ENCODE peak calls at places on chromosomes 13 and 19, in four cellular contexts. One of them, this sample, is unnamed.

GRCh38 chr13:109595466-109595865 is 190.9 kb downstream of the IRS2 start:
- DNase-seq in A549: no peak
- DNase-seq in activated CD8-positive, alpha-beta T cell treated with anti-CD3 and anti-CD28 coated beads for 36 hours: no peak
- DNase-seq in choroid plexus epithelial cell: peak
- DNase-seq in this sample: no peak

GRCh38 chr13:74200081-74200480 is 65.9 kb upstream of the KLF12 start:
- DNase-seq in choroid plexus epithelial cell: peak
- DNase-seq in activated CD8-positive, alpha-beta T cell treated with anti-CD3 and anti-CD28 coated beads for 36 hours: no peak
- DNase-seq in A549: no peak
- DNase-seq in this sample: no peak

GRCh38 chr13:22049384-22049783 is 378.5 kb downstream of the FGF9 start:
- DNase-seq in A549: no peak
- DNase-seq in activated CD8-positive, alpha-beta T cell treated with anti-CD3 and anti-CD28 coated beads for 36 hours: no peak
- DNase-seq in choroid plexus epithelial cell: no peak
- DNase-seq in this sample: no peak

GRCh38 chr19:45668342-45668871 is 386 bp downstream of the GIPR start:
- DNase-seq in activated CD8-positive, alpha-beta T cell treated with anti-CD3 and anti-CD28 coated beads for 36 hours: peak
- DNase-seq in choroid plexus epithelial cell: no peak
- DNase-seq in A549: no peak
- DNase-seq in this sample: no peak

GRCh38 chr19:53389591-53390377 is 5.2 kb upstream of the ZNF765 start:
- DNase-seq in activated CD8-positive, alpha-beta T cell treated with anti-CD3 and anti-CD28 coated beads for 36 hours: no peak
- DNase-seq in A549: no peak
- DNase-seq in choroid plexus epithelial cell: no peak
- DNase-seq in this sample: no peak

GRCh38 chr13:42490676-42491075 is 83.3 kb upstream of the TNFSF11 start:
- DNase-seq in choroid plexus epithelial cell: no peak
- DNase-seq in activated CD8-positive, alpha-beta T cell treated with anti-CD3 and anti-CD28 coated beads for 36 hours: no peak
- DNase-seq in A549: no peak
- DNase-seq in this sample: peak

GRCh38 chr19:57566396-57567256 is 7.0 kb upstream of the ZNF550 start:
- DNase-seq in A549: no peak
- DNase-seq in choroid plexus epithelial cell: peak
- DNase-seq in activated CD8-positive, alpha-beta T cell treated with anti-CD3 and anti-CD28 coated beads for 36 hours: peak
- DNase-seq in this sample: peak

GRCh38 chr19:40320558-40320935 is 27.6 kb downstream of the C19orf47 start:
- DNase-seq in choroid plexus epithelial cell: no peak
- DNase-seq in activated CD8-positive, alpha-beta T cell treated with anti-CD3 and anti-CD28 coated beads for 36 hours: no peak
- DNase-seq in A549: no peak
- DNase-seq in this sample: no peak

GRCh38 chr19:48271531-48272151 is 1.8 kb downstream of the ZNF114 start:
- DNase-seq in activated CD8-positive, alpha-beta T cell treated with anti-CD3 and anti-CD28 coated beads for 36 hours: peak
- DNase-seq in choroid plexus epithelial cell: peak
- DNase-seq in A549: peak
- DNase-seq in this sample: peak

GRCh38 chr19:37950471-37951175 is 43.6 kb downstream of the SIPA1L3 start:
- DNase-seq in choroid plexus epithelial cell: no peak
- DNase-seq in A549: no peak
- DNase-seq in activated CD8-positive, alpha-beta T cell treated with anti-CD3 and anti-CD28 coated beads for 36 hours: no peak
- DNase-seq in this sample: no peak

GRCh38 chr13:42334329-42334706 is 62.4 kb downstream of the AKAP11 start:
- DNase-seq in choroid plexus epithelial cell: no peak
- DNase-seq in activated CD8-positive, alpha-beta T cell treated with anti-CD3 and anti-CD28 coated beads for 36 hours: no peak
- DNase-seq in A549: no peak
- DNase-seq in this sample: no peak

GRCh38 chr19:6252066-6252465 is 27.7 kb downstream of the MLLT1 start:
- DNase-seq in activated CD8-positive, alpha-beta T cell treated with anti-CD3 and anti-CD28 coated beads for 36 hours: no peak
- DNase-seq in choroid plexus epithelial cell: no peak
- DNase-seq in A549: no peak
- DNase-seq in this sample: no peak

GRCh38 chr13:103573446-103573845 is 507.2 kb upstream of the SLC10A2 start:
- DNase-seq in A549: no peak
- DNase-seq in activated CD8-positive, alpha-beta T cell treated with anti-CD3 and anti-CD28 coated beads for 36 hours: no peak
- DNase-seq in choroid plexus epithelial cell: no peak
- DNase-seq in this sample: no peak

GRCh38 chr19:10270616-10271394 is at the start of gene ICAM1:
- DNase-seq in choroid plexus epithelial cell: peak
- DNase-seq in activated CD8-positive, alpha-beta T cell treated with anti-CD3 and anti-CD28 coated beads for 36 hours: peak
- DNase-seq in A549: no peak
- DNase-seq in this sample: peak

GRCh38 chr19:49441210-49441959 is at the start of gene SLC17A7:
- DNase-seq in activated CD8-positive, alpha-beta T cell treated with anti-CD3 and anti-CD28 coated beads for 36 hours: peak
- DNase-seq in A549: peak
- DNase-seq in choroid plexus epithelial cell: no peak
- DNase-seq in this sample: no peak

GRCh38 chr19:7926021-7926726 is at the start of gene CTXN1:
- DNase-seq in activated CD8-positive, alpha-beta T cell treated with anti-CD3 and anti-CD28 coated beads for 36 hours: peak
- DNase-seq in A549: peak
- DNase-seq in choroid plexus epithelial cell: peak
- DNase-seq in this sample: peak

GRCh38 chr13:50712882-50713281 is 130.6 kb downstream of the DLEU7 start:
- DNase-seq in activated CD8-positive, alpha-beta T cell treated with anti-CD3 and anti-CD28 coated beads for 36 hours: no peak
- DNase-seq in choroid plexus epithelial cell: no peak
- DNase-seq in A549: no peak
- DNase-seq in this sample: no peak

GRCh38 chr19:6362024-6362344 is 653 bp downstream of the CLPP start:
- DNase-seq in activated CD8-positive, alpha-beta T cell treated with anti-CD3 and anti-CD28 coated beads for 36 hours: no peak
- DNase-seq in choroid plexus epithelial cell: no peak
- DNase-seq in A549: no peak
- DNase-seq in this sample: no peak

GRCh38 chr19:16400911-16401675 is 70.7 kb downstream of the EPS15L1 start:
- DNase-seq in activated CD8-positive, alpha-beta T cell treated with anti-CD3 and anti-CD28 coated beads for 36 hours: peak
- DNase-seq in choroid plexus epithelial cell: no peak
- DNase-seq in A549: no peak
- DNase-seq in this sample: no peak

GRCh38 chr19:48896191-48896720 is 2.3 kb downstream of the TULP2 start:
- DNase-seq in choroid plexus epithelial cell: peak
- DNase-seq in A549: no peak
- DNase-seq in activated CD8-positive, alpha-beta T cell treated with anti-CD3 and anti-CD28 coated beads for 36 hours: peak
- DNase-seq in this sample: no peak

GRCh38 chr19:814108-815078 is 7.4 kb downstream of the PLPPR3 start:
- DNase-seq in choroid plexus epithelial cell: no peak
- DNase-seq in activated CD8-positive, alpha-beta T cell treated with anti-CD3 and anti-CD28 coated beads for 36 hours: peak
- DNase-seq in A549: no peak
- DNase-seq in this sample: no peak

GRCh38 chr13:70964124-70964523 is 855.9 kb upstream of the KLHL1 start:
- DNase-seq in A549: no peak
- DNase-seq in choroid plexus epithelial cell: peak
- DNase-seq in activated CD8-positive, alpha-beta T cell treated with anti-CD3 and anti-CD28 coated beads for 36 hours: no peak
- DNase-seq in this sample: peak

GRCh38 chr19:49188626-49189200 is 31.1 kb downstream of the TRPM4 start:
- DNase-seq in A549: no peak
- DNase-seq in choroid plexus epithelial cell: no peak
- DNase-seq in activated CD8-positive, alpha-beta T cell treated with anti-CD3 and anti-CD28 coated beads for 36 hours: no peak
- DNase-seq in this sample: no peak

GRCh38 chr19:14492756-14493337 is 3.1 kb downstream of the GIPC1 start:
- DNase-seq in choroid plexus epithelial cell: no peak
- DNase-seq in A549: no peak
- DNase-seq in activated CD8-positive, alpha-beta T cell treated with anti-CD3 and anti-CD28 coated beads for 36 hours: no peak
- DNase-seq in this sample: no peak

GRCh38 chr13:21530656-21531055 is 71.6 kb upstream of the ZDHHC20 start:
- DNase-seq in A549: no peak
- DNase-seq in choroid plexus epithelial cell: no peak
- DNase-seq in activated CD8-positive, alpha-beta T cell treated with anti-CD3 and anti-CD28 coated beads for 36 hours: no peak
- DNase-seq in this sample: no peak

GRCh38 chr19:532578-533484 is 1.3 kb downstream of the CDC34 start:
- DNase-seq in A549: peak
- DNase-seq in activated CD8-positive, alpha-beta T cell treated with anti-CD3 and anti-CD28 coated beads for 36 hours: peak
- DNase-seq in choroid plexus epithelial cell: peak
- DNase-seq in this sample: peak

GRCh38 chr19:14248578-14249011 is 42.6 kb upstream of the ADGRL1 start:
- DNase-seq in A549: no peak
- DNase-seq in choroid plexus epithelial cell: peak
- DNase-seq in activated CD8-positive, alpha-beta T cell treated with anti-CD3 and anti-CD28 coated beads for 36 hours: peak
- DNase-seq in this sample: no peak

GRCh38 chr19:47020992-47021496 is 1.4 kb downstream of the NPAS1 start:
- DNase-seq in activated CD8-positive, alpha-beta T cell treated with anti-CD3 and anti-CD28 coated beads for 36 hours: no peak
- DNase-seq in A549: no peak
- DNase-seq in choroid plexus epithelial cell: no peak
- DNase-seq in this sample: no peak

GRCh38 chr13:113544071-113544891 is 40.3 kb upstream of the TFDP1 start:
- DNase-seq in A549: no peak
- DNase-seq in choroid plexus epithelial cell: no peak
- DNase-seq in activated CD8-positive, alpha-beta T cell treated with anti-CD3 and anti-CD28 coated beads for 36 hours: no peak
- DNase-seq in this sample: no peak

GRCh38 chr19:6572217-6572616 is 18.7 kb downstream of the CD70 start:
- DNase-seq in A549: no peak
- DNase-seq in choroid plexus epithelial cell: no peak
- DNase-seq in activated CD8-positive, alpha-beta T cell treated with anti-CD3 and anti-CD28 coated beads for 36 hours: no peak
- DNase-seq in this sample: no peak

GRCh38 chr13:85093808-85094207 is 705.4 kb downstream of the SLITRK6 start:
- DNase-seq in A549: no peak
- DNase-seq in activated CD8-positive, alpha-beta T cell treated with anti-CD3 and anti-CD28 coated beads for 36 hours: no peak
- DNase-seq in choroid plexus epithelial cell: peak
- DNase-seq in this sample: peak

GRCh38 chr13:72850959-72851677 is 69.2 kb downstream of the PIBF1 start:
- DNase-seq in A549: no peak
- DNase-seq in activated CD8-positive, alpha-beta T cell treated with anti-CD3 and anti-CD28 coated beads for 36 hours: no peak
- DNase-seq in choroid plexus epithelial cell: no peak
- DNase-seq in this sample: no peak

GRCh38 chr13:20274466-20274865 is 42.3 kb upstream of the GJB6 start:
- DNase-seq in choroid plexus epithelial cell: no peak
- DNase-seq in A549: no peak
- DNase-seq in activated CD8-positive, alpha-beta T cell treated with anti-CD3 and anti-CD28 coated beads for 36 hours: no peak
- DNase-seq in this sample: no peak

GRCh38 chr13:47933688-47934011 is 67.4 kb downstream of the SUCLA2 start:
- DNase-seq in A549: no peak
- DNase-seq in activated CD8-positive, alpha-beta T cell treated with anti-CD3 and anti-CD28 coated beads for 36 hours: no peak
- DNase-seq in choroid plexus epithelial cell: peak
- DNase-seq in this sample: peak

GRCh38 chr19:39199025-39199424 is 2.3 kb downstream of the NCCRP1 start:
- DNase-seq in A549: no peak
- DNase-seq in activated CD8-positive, alpha-beta T cell treated with anti-CD3 and anti-CD28 coated beads for 36 hours: no peak
- DNase-seq in choroid plexus epithelial cell: peak
- DNase-seq in this sample: no peak

GRCh38 chr19:6730153-6730804 is 7.1 kb downstream of the GPR108 start:
- DNase-seq in A549: peak
- DNase-seq in activated CD8-positive, alpha-beta T cell treated with anti-CD3 and anti-CD28 coated beads for 36 hours: peak
- DNase-seq in choroid plexus epithelial cell: peak
- DNase-seq in this sample: no peak

GRCh38 chr13:98869408-98870090 is 108.3 kb downstream of the DOCK9 start:
- DNase-seq in A549: no peak
- DNase-seq in activated CD8-positive, alpha-beta T cell treated with anti-CD3 and anti-CD28 coated beads for 36 hours: no peak
- DNase-seq in choroid plexus epithelial cell: peak
- DNase-seq in this sample: peak

GRCh38 chr19:3985643-3986259 is 488 bp upstream of the EEF2 start:
- DNase-seq in A549: no peak
- DNase-seq in choroid plexus epithelial cell: no peak
- DNase-seq in activated CD8-positive, alpha-beta T cell treated with anti-CD3 and anti-CD28 coated beads for 36 hours: no peak
- DNase-seq in this sample: peak

GRCh38 chr19:3984584-3984907 is 717 bp downstream of the EEF2 start:
- DNase-seq in activated CD8-positive, alpha-beta T cell treated with anti-CD3 and anti-CD28 coated beads for 36 hours: no peak
- DNase-seq in A549: no peak
- DNase-seq in choroid plexus epithelial cell: no peak
- DNase-seq in this sample: no peak

GRCh38 chr19:3984908-3985642 is at the start of gene EEF2:
- DNase-seq in A549: peak
- DNase-seq in choroid plexus epithelial cell: peak
- DNase-seq in activated CD8-positive, alpha-beta T cell treated with anti-CD3 and anti-CD28 coated beads for 36 hours: peak
- DNase-seq in this sample: peak

GRCh38 chr19:3987619-3988371 is 2.5 kb upstream of the EEF2 start:
- DNase-seq in choroid plexus epithelial cell: peak
- DNase-seq in A549: peak
- DNase-seq in activated CD8-positive, alpha-beta T cell treated with anti-CD3 and anti-CD28 coated beads for 36 hours: peak
- DNase-seq in this sample: peak

DNA sequence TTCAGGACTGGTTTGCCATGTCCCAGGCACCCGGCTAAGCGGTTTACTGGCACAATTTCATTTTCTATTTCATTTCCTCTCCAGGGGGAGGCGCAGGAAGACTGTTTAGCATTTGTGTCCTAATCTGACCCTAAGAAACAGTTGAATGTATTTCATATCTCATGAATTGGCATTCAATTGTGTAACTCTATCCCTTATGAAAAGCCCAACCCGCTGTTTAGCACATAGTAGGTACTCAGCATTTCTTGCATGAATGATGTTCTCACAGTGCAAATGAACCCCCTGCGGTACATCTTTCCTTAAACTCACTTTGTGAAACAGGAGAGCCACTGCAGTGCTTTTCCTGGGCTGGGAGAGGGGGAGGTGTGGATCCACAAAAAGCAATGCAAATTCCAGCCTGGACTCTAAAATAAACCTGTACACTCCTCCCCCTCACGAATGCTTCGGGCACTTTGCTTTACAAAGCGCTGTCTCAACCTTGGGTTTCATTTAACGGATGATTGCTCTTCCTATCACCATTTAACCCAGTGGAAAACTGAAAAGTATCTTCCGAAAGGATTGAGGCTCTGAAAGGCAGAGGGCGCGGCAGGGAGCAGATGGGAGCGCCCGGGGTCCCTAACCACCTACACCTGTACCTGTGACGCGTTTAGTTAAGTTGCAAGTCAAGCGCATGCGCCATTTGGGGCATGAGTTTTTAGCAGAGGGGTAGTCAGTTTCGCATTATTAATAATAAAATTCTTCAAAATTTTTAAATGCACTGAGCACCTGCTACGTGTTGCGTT is 1.2 kb upstream of the EEF2 start:
- DNase-seq in choroid plexus epithelial cell: peak
- DNase-seq in activated CD8-positive, alpha-beta T cell treated with anti-CD3 and anti-CD28 coated beads for 36 hours: peak
- DNase-seq in A549: peak
- DNase-seq in this sample: peak
- TF ChIP-seq CTCF in choroid plexus epithelial cell: peak
- TF ChIP-seq CTCF in activated CD8-positive, alpha-beta T cell treated with anti-CD3 and anti-CD28 coated beads for 36 hours: peak
- TF ChIP-seq CTCF in A549: peak
- TF ChIP-seq CTCF in this sample: peak

GRCh38 chr13:33153421-33154381 is 131.9 kb downstream of the STARD13 start:
- DNase-seq in A549: no peak
- DNase-seq in choroid plexus epithelial cell: peak
- DNase-seq in activated CD8-positive, alpha-beta T cell treated with anti-CD3 and anti-CD28 coated beads for 36 hours: no peak
- DNase-seq in this sample: no peak
- TF ChIP-seq CTCF in A549: no peak
- TF ChIP-seq CTCF in choroid plexus epithelial cell: peak
- TF ChIP-seq CTCF in activated CD8-positive, alpha-beta T cell treated with anti-CD3 and anti-CD28 coated beads for 36 hours: no peak
- TF ChIP-seq CTCF in this sample: no peak

GRCh38 chr19:42313096-42313839 is at the start of gene TMEM145:
- DNase-seq in A549: peak
- DNase-seq in activated CD8-positive, alpha-beta T cell treated with anti-CD3 and anti-CD28 coated beads for 36 hours: peak
- DNase-seq in choroid plexus epithelial cell: peak
- DNase-seq in this sample: peak
- TF ChIP-seq CTCF in A549: peak
- TF ChIP-seq CTCF in activated CD8-positive, alpha-beta T cell treated with anti-CD3 and anti-CD28 coated beads for 36 hours: no peak
- TF ChIP-seq CTCF in choroid plexus epithelial cell: no peak
- TF ChIP-seq CTCF in this sample: peak

GRCh38 chr13:23741879-23742510 is 147.2 kb downstream of the MIPEP start:
- DNase-seq in A549: peak
- DNase-seq in activated CD8-positive, alpha-beta T cell treated with anti-CD3 and anti-CD28 coated beads for 36 hours: peak
- DNase-seq in choroid plexus epithelial cell: peak
- DNase-seq in this sample: peak
- TF ChIP-seq CTCF in A549: peak
- TF ChIP-seq CTCF in activated CD8-positive, alpha-beta T cell treated with anti-CD3 and anti-CD28 coated beads for 36 hours: peak
- TF ChIP-seq CTCF in choroid plexus epithelial cell: peak
- TF ChIP-seq CTCF in this sample: peak